ENCODE peak calls at places on chromosomes 7 and 10, in four cellular contexts. One of them, this sample, is unnamed.

GRCh38 chr10:114328876-114329275 is 75.4 kb downstream of the AFAP1L2 start:
- DNase-seq in activated T-helper 1 cell treated with Interleukin-2 at 50 U/mL for 16 hours: no peak
- DNase-seq in HCT116: no peak
- DNase-seq in COR-L47: no peak
- DNase-seq in this sample: no peak

GRCh38 chr10:86971146-86971991 is 3.1 kb downstream of the ADIRF start:
- DNase-seq in COR-L47: no peak
- DNase-seq in HCT116: peak
- DNase-seq in activated T-helper 1 cell treated with Interleukin-2 at 50 U/mL for 16 hours: peak
- DNase-seq in this sample: no peak

GRCh38 chr10:10623958-10624590 is 393.6 kb upstream of the CELF2 start:
- DNase-seq in HCT116: no peak
- DNase-seq in COR-L47: no peak
- DNase-seq in activated T-helper 1 cell treated with Interleukin-2 at 50 U/mL for 16 hours: no peak
- DNase-seq in this sample: no peak

GRCh38 chr10:45427305-45427955 is 53.4 kb downstream of the ALOX5 start:
- DNase-seq in COR-L47: no peak
- DNase-seq in activated T-helper 1 cell treated with Interleukin-2 at 50 U/mL for 16 hours: no peak
- DNase-seq in HCT116: no peak
- DNase-seq in this sample: no peak

GRCh38 chr10:123096452-123096851 is 39.3 kb upstream of the HMX3 start:
- DNase-seq in activated T-helper 1 cell treated with Interleukin-2 at 50 U/mL for 16 hours: no peak
- DNase-seq in COR-L47: no peak
- DNase-seq in HCT116: no peak
- DNase-seq in this sample: no peak

GRCh38 chr7:4739528-4739992 is 35.9 kb upstream of the AP5Z1 start:
- DNase-seq in HCT116: no peak
- DNase-seq in COR-L47: peak
- DNase-seq in activated T-helper 1 cell treated with Interleukin-2 at 50 U/mL for 16 hours: peak
- DNase-seq in this sample: no peak

GRCh38 chr10:33223326-33224014 is 111.0 kb downstream of the NRP1 start:
- DNase-seq in HCT116: no peak
- DNase-seq in COR-L47: no peak
- DNase-seq in activated T-helper 1 cell treated with Interleukin-2 at 50 U/mL for 16 hours: no peak
- DNase-seq in this sample: no peak

GRCh38 chr7:80879849-80880248 is 39.0 kb downstream of the SEMA3C start:
- DNase-seq in activated T-helper 1 cell treated with Interleukin-2 at 50 U/mL for 16 hours: no peak
- DNase-seq in HCT116: no peak
- DNase-seq in COR-L47: no peak
- DNase-seq in this sample: no peak

GRCh38 chr10:115093286-115093775 is at the start of gene ATRNL1:
- DNase-seq in activated T-helper 1 cell treated with Interleukin-2 at 50 U/mL for 16 hours: no peak
- DNase-seq in HCT116: no peak
- DNase-seq in COR-L47: peak
- DNase-seq in this sample: no peak